ENCODE peak calls at places on chromosomes 5 and 9, in eight cellular contexts. U is HT1080; T is stimulated activated CD4-positive, alpha-beta T cell treated with anti-CD3 and anti-CD28 coated beads, Interleukin-15, amount 100 ng/mL, for 1 hour; S is iris pigment epithelial cell; C is NCI-H82; M is AG08396; B is fibroblast of lung; I is GM12891. D is an unnamed sample.

GRCh38 chr9:138022121-138022741 is 144.6 kb downstream of the CACNA1B start:
- DNase-seq in S (peak; percentile 7), I (no peak), B (no peak), M (no peak), U (peak; percentile 30), T (no peak), C (no peak), D (peak; percentile 62)

GRCh38 chr9:134789168-134789567 is 91.4 kb upstream of the FCN2 start:
- DNase-seq in B (no peak), U (no peak), M (no peak), T (no peak), I (no peak), C (no peak), S (no peak), D (no peak)

GRCh38 chr5:155883966-155884555 is 442.9 kb upstream of the SGCD start:
- DNase-seq in U (no peak), T (no peak), S (no peak), I (no peak), M (no peak), B (no peak), C (peak; percentile 95), D (peak; percentile 33)

GRCh38 chr5:177367981-177368960 is 10.5 kb downstream of the RGS14 start:
- DNase-seq in U (no peak), T (no peak), S (no peak), B (no peak), M (no peak), C (no peak), I (no peak), D (no peak)

GRCh38 chr9:128102861-128103588 is 24.5 kb downstream of the PTGES2 start:
- DNase-seq in B (no peak), M (no peak), C (no peak), S (no peak), T (no peak), I (no peak), U (no peak), D (peak; percentile 56)

GRCh38 chr9:79154806-79155205 is 417.0 kb upstream of the TLE4 start:
- DNase-seq in C (no peak), T (no peak), B (peak; percentile 20), S (peak; percentile 45), I (no peak), U (no peak), M (no peak), D (no peak)

GRCh38 chr5:141003791-141004601 is 37.7 kb downstream of the PCDHAC2 start:
- DNase-seq in C (peak; percentile 89), U (peak; percentile 18), M (no peak), S (no peak), B (no peak), T (no peak), I (no peak), D (peak; percentile 84)

GRCh38 chr9:16871358-16872151 is 1.1 kb upstream of the BNC2 start:
- DNase-seq in C (peak; percentile 27), U (peak; percentile 70), M (peak; percentile 82), B (peak; percentile 94), S (peak; percentile 95), T (no peak), I (peak; percentile 22), D (peak; percentile 50)

GRCh38 chr9:93594041-93594756 is 17.8 kb downstream of the PHF2 start:
- DNase-seq in T (no peak), U (peak; percentile 8), S (no peak), M (no peak), C (no peak), I (no peak), B (no peak), D (peak; percentile 60)

GRCh38 chr9:109302606-109303005 is 18.3 kb downstream of the EPB41L4B start:
- DNase-seq in B (no peak), U (no peak), S (no peak), T (no peak), M (no peak), C (no peak), I (no peak), D (no peak)

GRCh38 chr9:37210737-37211523 is 90.6 kb downstream of the ZCCHC7 start:
- DNase-seq in I (no peak), T (no peak), B (peak; percentile 23), U (no peak), C (no peak), S (peak; percentile 15), M (no peak), D (no peak)

GRCh38 chr9:23825143-23825531 is 903 bp downstream of the ELAVL2 start:
- DNase-seq in T (no peak), I (no peak), U (no peak), S (no peak), M (no peak), C (peak; percentile 97), B (no peak), D (no peak)

GRCh38 chr9:93027750-93028149 is 30.8 kb upstream of the SUSD3 start:
- DNase-seq in T (no peak), C (no peak), S (no peak), B (no peak), M (no peak), I (no peak), U (no peak), D (no peak)

GRCh38 chr5:39948867-39949468 is 524.2 kb upstream of the DAB2 start:
- DNase-seq in T (no peak), M (peak; percentile 39), B (peak; percentile 86), C (peak; percentile 84), I (peak; percentile 14), S (peak; percentile 78), U (peak; percentile 53), D (peak; percentile 86)

GRCh38 chr9:38619556-38620447 is 594 bp downstream of the ANKRD18A start:
- DNase-seq in C (no peak), B (no peak), S (no peak), T (peak; percentile 19), M (no peak), U (no peak), I (no peak), D (peak; percentile 14)

GRCh38 chr9:36933676-36934215 is 100.3 kb downstream of the PAX5 start:
- DNase-seq in U (no peak), S (no peak), C (no peak), B (no peak), I (no peak), T (no peak), M (no peak), D (no peak)